ENCODE peak calls at places on chromosomes 12 and 14, in four cellular contexts. A, V, N and G are unnamed samples.

GRCh38 chr12:27843714-27844245 is 63.7 kb upstream of the MANSC4 start:
- DNase-seq in A (no peak), N (no peak), V (no peak), G (no peak)

GRCh38 chr12:23039834-23040233 is 414.9 kb downstream of the ETNK1 start:
- DNase-seq in V (no peak), A (no peak), N (no peak), G (no peak)

GRCh38 chr14:49907186-49907585 is 14.3 kb downstream of the ARF6 start:
- DNase-seq in N (no peak), V (no peak), A (no peak), G (no peak)

GRCh38 chr14:54566410-54567223 is at the start of gene SAMD4A:
- DNase-seq in V (peak; percentile 75), A (peak; percentile 49), N (peak; percentile 81), G (peak; percentile 73)

GRCh38 chr12:113862570-113863454 is 103.3 kb downstream of the RBM19 start:
- DNase-seq in V (no peak), N (no peak), A (no peak), G (no peak)

GRCh38 chr14:90624228-90624627 is 192.0 kb downstream of the TTC7B start:
- DNase-seq in A (no peak), N (no peak), V (peak; percentile 56), G (no peak)

GRCh38 chr12:13339538-13339937 is 143.0 kb downstream of the EMP1 start:
- DNase-seq in V (no peak), N (no peak), A (no peak), G (no peak)

GRCh38 chr12:100877776-100878175 is 83.2 kb downstream of the ANO4 start:
- DNase-seq in A (no peak), N (no peak), V (no peak), G (no peak)

GRCh38 chr12:131965073-131965472 is 15.3 kb downstream of the EP400 start:
- DNase-seq in A (no peak), V (no peak), N (no peak), G (no peak)

GRCh38 chr12:89890191-89890590 is 181.6 kb upstream of the ATP2B1 start:
- DNase-seq in N (no peak), V (no peak), A (no peak), G (no peak)

GRCh38 chr12:34210689-34211530 is 188.6 kb downstream of the ALG10 start:
- DNase-seq in V (no peak), N (no peak), A (no peak), G (no peak)

GRCh38 chr12:26150737-26151450 is 26.1 kb upstream of the BHLHE41 start:
- DNase-seq in V (peak; percentile 34), A (no peak), N (no peak), G (no peak)

GRCh38 chr14:53630336-53630735 is 326.3 kb downstream of the BMP4 start:
- DNase-seq in V (peak; percentile 10), A (no peak), N (no peak), G (no peak)

GRCh38 chr12:51023625-51024395 is 2.4 kb downstream of the SLC11A2 start:
- DNase-seq in N (no peak), A (no peak), V (no peak), G (no peak)
- H3K4me3 ChIP-seq in N (peak overlapping the region; percentile 93), A (peak overlapping the region; percentile 87), V (no peak overlapping the region), G (no peak overlapping the region)

GRCh38 chr12:5220835-5221234 is 177.2 kb downstream of the KCNA5 start:
- DNase-seq in A (no peak), N (no peak), V (no peak), G (no peak)
- H3K4me3 ChIP-seq in A (no peak overlapping the region), N (no peak overlapping the region), V (no peak overlapping the region), G (no peak overlapping the region)

GRCh38 chr12:71727958-71728357 is 26.7 kb upstream of the RAB21 start:
- DNase-seq in V (no peak), N (no peak), A (no peak), G (no peak)

GRCh38 chr12:71737204-71737603 is 17.5 kb upstream of the RAB21 start:
- DNase-seq in V (no peak), A (no peak), N (no peak), G (no peak)

GRCh38 chr12:71731439-71732356 is 23.0 kb upstream of the RAB21 start:
- DNase-seq in V (no peak), N (no peak), A (no peak), G (peak; percentile 59)

GRCh38 chr12:71730936-71731335 is 23.7 kb upstream of the RAB21 start:
- DNase-seq in V (no peak), N (no peak), A (no peak), G (no peak)

DNA sequence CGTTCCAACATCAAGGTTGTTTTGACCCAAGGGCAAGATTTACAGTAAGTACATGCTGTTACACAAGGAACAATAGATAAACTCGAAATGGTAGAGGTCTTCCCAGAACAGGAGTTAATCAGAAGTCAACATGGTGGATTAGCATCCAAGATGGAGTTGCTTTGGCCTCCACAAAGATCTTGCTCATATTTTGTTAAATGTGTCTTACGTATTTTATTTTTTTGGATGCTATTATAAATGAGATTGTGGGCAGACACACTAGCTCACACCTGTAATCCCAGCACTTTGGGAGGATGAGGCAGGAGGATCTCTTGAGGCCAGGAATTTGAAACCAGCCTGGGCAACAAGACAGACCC is 22.3 kb upstream of the RAB21 start:
- DNase-seq in A (no peak), V (no peak), N (no peak), G (no peak)
- H3K4me3 ChIP-seq in A (no peak overlapping the region), V (no peak overlapping the region), N (no peak overlapping the region), G (no peak overlapping the region)

GRCh38 chr12:93888964-93889363 is 211.8 kb downstream of the CRADD start:
- DNase-seq in N (no peak), V (no peak), A (no peak), G (no peak)

GRCh38 chr12:93889516-93890202 is 212.5 kb downstream of the CRADD start:
- DNase-seq in V (no peak), A (no peak), N (no peak), G (no peak)

GRCh38 chr12:93895096-93895460 is 217.9 kb downstream of the CRADD start:
- DNase-seq in V (no peak), N (no peak), A (no peak), G (no peak)

GRCh38 chr12:93894391-93895095 is 217.4 kb downstream of the CRADD start:
- DNase-seq in V (peak; percentile 51), N (peak; percentile 73), A (no peak), G (peak; percentile 68)

DNA sequence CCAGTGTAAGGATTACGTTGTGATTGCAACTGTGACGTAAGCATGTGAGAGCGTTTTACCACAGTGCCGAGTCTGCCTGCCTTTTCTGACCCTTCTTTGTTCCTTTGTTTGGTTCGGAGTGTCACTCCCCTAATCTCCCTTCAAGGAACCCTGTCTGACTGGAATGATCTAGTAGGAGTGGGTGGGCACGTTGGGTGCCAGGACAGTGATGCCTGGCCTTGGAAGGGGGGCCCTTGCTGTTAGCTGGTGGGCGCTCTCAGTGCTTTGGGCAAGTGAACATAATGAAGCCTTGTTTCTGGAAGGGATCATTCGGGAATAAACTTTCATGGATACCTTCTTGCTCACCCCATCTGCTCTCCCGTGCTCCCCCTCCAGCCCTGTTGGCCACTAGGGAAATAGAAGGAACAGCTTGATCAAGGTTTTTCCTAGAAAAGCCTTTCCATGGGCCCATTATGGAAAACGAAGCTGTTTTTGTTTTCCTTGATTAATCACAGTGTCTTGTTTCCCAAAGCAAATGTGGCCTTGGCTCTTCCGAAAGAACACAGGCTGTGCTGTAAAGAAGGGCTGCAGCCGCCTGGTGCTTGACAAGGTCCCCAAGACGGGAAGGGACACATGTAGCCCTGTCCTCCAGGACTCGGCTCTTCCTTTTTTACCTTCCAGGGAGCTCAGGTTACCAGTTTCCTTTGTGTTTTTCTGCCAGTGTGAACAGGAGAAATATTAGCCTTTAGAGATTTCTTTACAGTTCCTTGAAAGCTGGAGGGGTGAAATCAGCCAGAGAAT is 215.4 kb downstream of the CRADD start:
- DNase-seq in N (no peak), V (no peak), A (no peak), G (no peak)
- H3K4me3 ChIP-seq in N (peak overlapping the region; percentile 13), V (no peak overlapping the region), A (no peak overlapping the region), G (no peak overlapping the region)

DNA sequence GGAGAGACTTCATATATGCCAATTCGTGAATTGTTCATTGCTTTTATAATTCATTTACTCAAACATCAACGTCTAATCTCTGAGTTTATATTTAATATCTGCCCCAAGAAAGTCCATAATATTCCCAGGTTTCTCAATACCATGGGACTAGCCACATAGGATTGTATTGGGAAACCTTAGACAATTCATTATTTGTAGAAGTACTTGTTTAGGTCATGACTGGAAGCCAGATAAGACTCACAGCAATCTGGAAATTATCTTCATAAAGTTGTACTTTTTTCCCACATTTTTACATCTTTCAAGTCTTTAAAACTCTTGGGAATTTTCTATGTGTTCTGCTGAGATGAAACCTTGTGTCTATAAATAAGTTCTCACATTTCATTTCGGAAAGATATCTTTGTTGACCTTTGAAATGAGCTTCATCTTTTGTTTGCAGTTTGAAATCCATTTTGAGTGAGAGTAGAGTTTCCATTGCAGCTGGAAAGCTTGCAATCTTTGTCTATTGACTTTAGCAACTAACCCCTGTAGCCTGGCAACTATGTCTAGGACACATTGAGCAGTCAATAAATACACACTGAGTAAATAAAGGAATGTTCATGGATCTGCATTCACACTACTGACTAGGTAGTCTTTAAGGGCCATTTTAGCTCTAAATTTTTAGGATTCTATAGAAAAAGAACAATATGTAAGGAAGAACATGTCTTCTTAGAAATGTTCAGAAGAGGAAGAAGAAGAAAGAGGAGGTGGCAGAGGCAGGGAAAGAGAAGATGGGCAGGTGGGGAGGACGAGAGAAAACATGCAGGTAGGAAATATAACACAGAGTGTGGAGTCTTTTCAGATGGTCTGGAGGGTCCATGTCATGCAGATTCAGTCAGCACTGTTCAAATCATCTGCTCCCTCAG is 154.4 kb downstream of the LRIG3 start:
- DNase-seq in A (no peak), V (peak; percentile 81), N (no peak), G (no peak)
- H3K4me3 ChIP-seq in A (no peak overlapping the region), V (no peak overlapping the region), N (no peak overlapping the region), G (no peak overlapping the region)